ENCODE peak calls at places on chromosomes 2 and 18, in four cellular contexts. One of them, this sample, is unnamed.

GRCh38 chr2:88880441-88880953 is 189.0 kb downstream of the RPIA start:
- DNase-seq in suprapubic skin: no peak
- DNase-seq in fibroblast of lung: peak; percentile 57
- DNase-seq in cardiac fibroblast: peak; percentile 70
- DNase-seq in this sample: peak; percentile 70

GRCh38 chr2:3651686-3652516 is 6.1 kb upstream of the ALLC start:
- DNase-seq in suprapubic skin: no peak
- DNase-seq in fibroblast of lung: peak; percentile 50
- DNase-seq in cardiac fibroblast: peak; percentile 54
- DNase-seq in this sample: no peak

GRCh38 chr2:216289470-216289869 is 82.8 kb downstream of the MARCHF4 start:
- DNase-seq in suprapubic skin: no peak
- DNase-seq in fibroblast of lung: no peak
- DNase-seq in cardiac fibroblast: no peak
- DNase-seq in this sample: no peak

GRCh38 chr2:211503198-211503597 is 946.8 kb downstream of the CPS1 start:
- DNase-seq in suprapubic skin: no peak
- DNase-seq in fibroblast of lung: no peak
- DNase-seq in cardiac fibroblast: no peak
- DNase-seq in this sample: no peak

GRCh38 chr2:47288864-47289263 is 114.1 kb upstream of the MSH2 start:
- DNase-seq in suprapubic skin: no peak
- DNase-seq in fibroblast of lung: peak; percentile 80
- DNase-seq in cardiac fibroblast: peak; percentile 93
- DNase-seq in this sample: peak; percentile 85

GRCh38 chr2:19357383-19358241 is 811 bp downstream of the OSR1 start:
- DNase-seq in suprapubic skin: peak; percentile 65
- DNase-seq in fibroblast of lung: peak; percentile 69
- DNase-seq in cardiac fibroblast: peak; percentile 43
- DNase-seq in this sample: no peak

GRCh38 chr2:19141234-19142004 is 217.0 kb downstream of the OSR1 start:
- DNase-seq in suprapubic skin: no peak
- DNase-seq in fibroblast of lung: peak; percentile 41
- DNase-seq in cardiac fibroblast: peak; percentile 39
- DNase-seq in this sample: no peak

GRCh38 chr2:69830045-69830905 is 815 bp downstream of the GMCL1 start:
- DNase-seq in suprapubic skin: peak; percentile 76
- DNase-seq in fibroblast of lung: peak; percentile 24
- DNase-seq in cardiac fibroblast: peak; percentile 34
- DNase-seq in this sample: peak; percentile 50

GRCh38 chr2:120577896-120578295 is 157.8 kb upstream of the GLI2 start:
- DNase-seq in suprapubic skin: no peak
- DNase-seq in fibroblast of lung: no peak
- DNase-seq in cardiac fibroblast: no peak
- DNase-seq in this sample: no peak

GRCh38 chr2:63764630-63765029 is 77.1 kb upstream of the UGP2 start:
- DNase-seq in suprapubic skin: no peak
- DNase-seq in fibroblast of lung: no peak
- DNase-seq in cardiac fibroblast: peak; percentile 41
- DNase-seq in this sample: no peak

GRCh38 chr18:3262234-3263171 is 570 bp downstream of the MYL12B start:
- DNase-seq in suprapubic skin: no peak
- DNase-seq in fibroblast of lung: no peak
- DNase-seq in cardiac fibroblast: peak; percentile 52
- DNase-seq in this sample: no peak

GRCh38 chr2:198231562-198231961 is 427.2 kb downstream of the PLCL1 start:
- DNase-seq in suprapubic skin: no peak
- DNase-seq in fibroblast of lung: no peak
- DNase-seq in cardiac fibroblast: no peak
- DNase-seq in this sample: no peak

GRCh38 chr2:103445356-103445755 is 683.5 kb downstream of the TMEM182 start:
- DNase-seq in suprapubic skin: no peak
- DNase-seq in fibroblast of lung: no peak
- DNase-seq in cardiac fibroblast: no peak
- DNase-seq in this sample: no peak

GRCh38 chr2:15284601-15285000 is 276.5 kb downstream of the NBAS start:
- DNase-seq in suprapubic skin: no peak
- DNase-seq in fibroblast of lung: no peak
- DNase-seq in cardiac fibroblast: no peak
- DNase-seq in this sample: no peak

GRCh38 chr2:118906186-118906585 is 35.8 kb upstream of the MARCO start:
- DNase-seq in suprapubic skin: no peak
- DNase-seq in fibroblast of lung: no peak
- DNase-seq in cardiac fibroblast: no peak
- DNase-seq in this sample: no peak

GRCh38 chr2:43125090-43125998 is 101.1 kb downstream of the ZFP36L2 start:
- DNase-seq in suprapubic skin: no peak
- DNase-seq in fibroblast of lung: no peak
- DNase-seq in cardiac fibroblast: no peak
- DNase-seq in this sample: no peak

GRCh38 chr2:168328421-168328820 is 81.0 kb upstream of the STK39 start:
- DNase-seq in suprapubic skin: no peak
- DNase-seq in fibroblast of lung: no peak
- DNase-seq in cardiac fibroblast: no peak
- DNase-seq in this sample: no peak

DNA sequence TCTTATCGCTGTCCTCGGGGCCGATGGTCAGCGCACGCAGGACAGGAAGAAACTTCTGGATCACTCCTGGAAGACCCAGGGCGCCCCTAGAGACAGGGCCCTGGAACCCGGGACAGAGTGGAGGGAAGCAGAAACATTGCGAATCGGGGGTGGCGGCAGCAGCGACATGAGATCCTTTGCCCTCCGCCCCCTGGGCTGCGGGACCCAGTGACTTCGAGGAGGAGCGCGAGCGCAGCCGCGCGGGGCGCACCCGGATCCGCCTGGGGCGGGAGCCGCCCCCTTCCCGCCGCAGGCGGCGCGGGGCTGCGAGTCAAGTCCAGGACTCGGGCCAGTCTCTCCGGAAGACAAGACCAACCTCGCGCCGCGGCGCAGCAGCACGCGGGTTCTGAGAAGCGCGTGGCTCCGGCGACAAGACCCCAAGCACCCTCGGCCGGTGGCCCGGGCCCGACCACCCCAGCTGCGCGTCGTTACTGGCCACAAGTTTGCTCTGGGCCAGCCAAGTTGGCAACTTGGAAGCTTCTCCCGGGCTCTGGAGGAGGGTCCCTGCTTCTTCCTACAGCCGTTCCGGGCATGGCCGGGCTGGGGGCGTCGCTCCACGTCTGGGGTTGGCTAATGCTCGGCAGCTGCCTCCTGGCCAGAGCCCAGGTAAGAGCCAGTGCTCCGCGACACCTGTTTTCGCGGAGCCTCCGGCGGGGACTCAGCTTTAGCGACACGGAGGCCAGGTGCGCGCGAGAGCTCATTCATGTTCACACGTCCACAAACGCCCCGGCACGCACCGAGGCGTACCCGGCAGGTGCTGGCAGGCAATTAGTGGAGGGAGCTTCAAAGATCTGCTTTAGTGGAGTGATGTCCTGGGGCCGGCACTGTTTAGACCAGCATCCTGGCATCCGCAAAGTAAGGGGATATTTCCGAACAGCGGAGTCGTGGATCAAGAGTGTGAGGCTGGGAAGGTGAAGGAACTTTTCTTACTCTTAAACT is at the start of gene PTH2R:
- DNase-seq in suprapubic skin: peak; percentile 48
- DNase-seq in fibroblast of lung: peak; percentile 5
- DNase-seq in cardiac fibroblast: peak; percentile 4
- DNase-seq in this sample: no peak
- TF ChIP-seq CTCF in suprapubic skin: no peak
- TF ChIP-seq CTCF in fibroblast of lung: no peak
- TF ChIP-seq CTCF in cardiac fibroblast: no peak
- TF ChIP-seq CTCF in this sample: no peak

GRCh38 chr2:238138331-238139102 is at the start of gene KLHL30:
- DNase-seq in suprapubic skin: no peak
- DNase-seq in fibroblast of lung: no peak
- DNase-seq in cardiac fibroblast: no peak
- DNase-seq in this sample: no peak

GRCh38 chr2:238137885-238138284 is 583 bp upstream of the KLHL30 start:
- DNase-seq in suprapubic skin: no peak
- DNase-seq in fibroblast of lung: no peak
- DNase-seq in cardiac fibroblast: no peak
- DNase-seq in this sample: no peak

GRCh38 chr2:238140721-238141540 is 2.5 kb downstream of the KLHL30 start:
- DNase-seq in suprapubic skin: no peak
- DNase-seq in fibroblast of lung: no peak
- DNase-seq in cardiac fibroblast: no peak
- DNase-seq in this sample: no peak

GRCh38 chr2:238139841-238140439 is 1.5 kb downstream of the KLHL30 start:
- DNase-seq in suprapubic skin: no peak
- DNase-seq in fibroblast of lung: no peak
- DNase-seq in cardiac fibroblast: no peak
- DNase-seq in this sample: no peak

GRCh38 chr2:238139141-238139840 is 823 bp downstream of the KLHL30 start:
- DNase-seq in suprapubic skin: no peak
- DNase-seq in fibroblast of lung: no peak
- DNase-seq in cardiac fibroblast: no peak
- DNase-seq in this sample: no peak
- TF ChIP-seq CTCF in suprapubic skin: peak; percentile 46
- TF ChIP-seq CTCF in fibroblast of lung: peak; percentile 14
- TF ChIP-seq CTCF in cardiac fibroblast: peak; percentile 44
- TF ChIP-seq CTCF in this sample: peak; percentile 43

GRCh38 chr2:238243496-238244076 is 3.7 kb upstream of the HES6 start:
- DNase-seq in suprapubic skin: no peak
- DNase-seq in fibroblast of lung: no peak
- DNase-seq in cardiac fibroblast: no peak
- DNase-seq in this sample: no peak
- TF ChIP-seq CTCF in suprapubic skin: no peak
- TF ChIP-seq CTCF in fibroblast of lung: no peak
- TF ChIP-seq CTCF in cardiac fibroblast: peak; percentile 13
- TF ChIP-seq CTCF in this sample: no peak

DNA sequence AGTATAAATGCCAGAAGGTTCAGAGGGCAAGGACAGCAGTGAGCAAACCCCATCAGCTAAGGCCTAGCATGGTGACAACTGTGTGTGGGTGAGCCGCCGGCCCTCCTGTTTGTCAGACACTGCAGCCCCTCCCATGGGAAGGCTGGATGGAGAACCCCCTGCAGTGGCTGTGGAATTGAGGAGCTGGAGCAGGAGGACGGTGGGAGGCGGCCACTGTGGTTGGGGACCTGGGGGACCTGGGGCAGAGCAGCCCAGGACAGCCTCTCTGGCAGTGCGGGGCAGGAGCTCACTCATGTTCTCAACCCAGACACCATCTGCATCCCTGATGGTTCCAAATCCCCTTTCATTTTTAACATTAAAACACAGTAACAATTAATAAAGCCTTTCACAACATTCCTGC is 68.8 kb downstream of the TSHZ1 start:
- DNase-seq in suprapubic skin: no peak
- DNase-seq in fibroblast of lung: no peak
- DNase-seq in cardiac fibroblast: no peak
- DNase-seq in this sample: no peak
- TF ChIP-seq CTCF in suprapubic skin: no peak
- TF ChIP-seq CTCF in fibroblast of lung: no peak
- TF ChIP-seq CTCF in cardiac fibroblast: no peak
- TF ChIP-seq CTCF in this sample: no peak

GRCh38 chr2:240568678-240569522 is 616 bp downstream of the RNPEPL1 start:
- DNase-seq in suprapubic skin: peak; percentile 76
- DNase-seq in fibroblast of lung: peak; percentile 65
- DNase-seq in cardiac fibroblast: peak; percentile 59
- DNase-seq in this sample: peak; percentile 36

GRCh38 chr2:240569523-240569997 is 1.3 kb downstream of the RNPEPL1 start:
- DNase-seq in suprapubic skin: no peak
- DNase-seq in fibroblast of lung: no peak
- DNase-seq in cardiac fibroblast: no peak
- DNase-seq in this sample: no peak

GRCh38 chr2:240566203-240567136 is 1.8 kb upstream of the RNPEPL1 start:
- DNase-seq in suprapubic skin: peak; percentile 96
- DNase-seq in fibroblast of lung: peak; percentile 72
- DNase-seq in cardiac fibroblast: peak; percentile 85
- DNase-seq in this sample: peak; percentile 91

GRCh38 chr2:240567137-240567871 is 980 bp upstream of the RNPEPL1 start:
- DNase-seq in suprapubic skin: peak; percentile 76
- DNase-seq in fibroblast of lung: no peak
- DNase-seq in cardiac fibroblast: peak; percentile 53
- DNase-seq in this sample: peak; percentile 47

DNA sequence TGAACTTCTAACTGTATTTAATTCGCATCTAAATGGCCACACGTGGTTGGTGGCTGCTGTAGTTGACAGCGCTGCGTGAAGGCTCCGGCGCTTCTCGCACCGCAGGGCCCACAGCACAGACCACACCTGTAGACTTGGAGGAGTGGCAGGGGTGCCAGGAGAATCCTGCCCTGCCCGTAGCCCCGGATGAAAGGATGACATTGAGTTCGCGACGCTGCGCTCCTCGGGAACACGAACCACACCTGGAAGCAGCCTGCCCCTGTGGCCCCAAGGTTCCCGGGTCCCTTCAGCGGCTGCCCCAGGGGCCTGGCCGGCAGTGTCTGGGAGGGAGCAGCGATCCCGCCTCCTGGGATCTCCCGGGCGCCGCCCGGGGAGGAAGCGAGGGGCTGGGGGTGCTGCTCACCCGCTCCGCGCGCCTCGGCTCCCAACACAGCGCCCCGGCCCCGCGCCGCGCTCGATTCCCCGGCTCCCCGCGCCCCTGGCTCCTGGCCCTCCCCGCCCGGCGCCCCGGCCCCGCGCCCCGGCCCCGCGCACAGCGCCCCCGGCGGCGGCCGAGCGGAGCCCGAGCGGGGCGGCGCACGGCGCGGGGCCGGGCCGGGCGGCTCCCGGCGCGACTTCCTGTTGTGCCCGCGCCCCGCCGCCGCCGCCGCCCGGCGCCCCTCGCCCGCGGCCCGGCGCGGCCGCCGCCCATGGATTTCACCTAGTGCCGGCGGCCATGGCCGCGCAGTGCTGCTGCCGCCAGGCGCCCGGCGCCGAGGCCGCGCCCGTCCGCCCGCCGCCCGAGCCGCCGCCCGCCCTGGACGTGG is at the start of gene RNPEPL1:
- DNase-seq in suprapubic skin: peak; percentile 73
- DNase-seq in fibroblast of lung: peak; percentile 20
- DNase-seq in cardiac fibroblast: peak; percentile 34
- DNase-seq in this sample: peak; percentile 47
- TF ChIP-seq CTCF in suprapubic skin: no peak
- TF ChIP-seq CTCF in fibroblast of lung: no peak
- TF ChIP-seq CTCF in cardiac fibroblast: no peak
- TF ChIP-seq CTCF in this sample: no peak

This sample was measured in MCF 10A.